ENCODE peak calls at places on chromosomes 12 and 14, in five cellular contexts. R is type B pancreatic cell, O is natural killer cell, K is fibroblast of lung, S is heart right ventricle. N is an unnamed sample.

GRCh38 chr12:21111733-21112132 is 19.3 kb upstream of the SLCO1B1 start:
- DNase-seq in R (no peak), O (no peak), K (no peak), S (no peak), N (no peak)

GRCh38 chr14:63134801-63135200 is 69.4 kb upstream of the RHOJ start:
- DNase-seq in R (no peak), O (no peak), K (peak), S (no peak), N (no peak)

GRCh38 chr14:96797943-96798349 is 764 bp downstream of the VRK1 start:
- DNase-seq in R (no peak), O (no peak), K (no peak), S (no peak), N (no peak)

GRCh38 chr12:2876431-2877046 is 435 bp downstream of the FOXM1 start:
- DNase-seq in R (no peak), O (no peak), K (peak), S (no peak), N (no peak)

GRCh38 chr12:92538970-92539749 is 163.6 kb upstream of the PLEKHG7 start:
- DNase-seq in R (no peak), O (no peak), K (peak), S (no peak), N (no peak)

GRCh38 chr12:80068173-80068572 is 31.2 kb upstream of the OTOGL start:
- DNase-seq in R (no peak), O (no peak), K (no peak), S (no peak), N (no peak)

GRCh38 chr12:20628388-20628787 is 66.7 kb upstream of the SLCO1C1 start:
- DNase-seq in R (no peak), O (no peak), K (no peak), S (no peak), N (no peak)

GRCh38 chr12:124036117-124037109 is 63.4 kb downstream of the ZNF664 start:
- DNase-seq in R (no peak), O (peak), K (peak), S (peak), N (no peak)

GRCh38 chr14:61126083-61126962 is 145.3 kb downstream of the SLC38A6 start:
- DNase-seq in R (peak), O (no peak), K (peak), S (no peak), N (no peak)

GRCh38 chr12:118053071-118053985 is 7.7 kb downstream of the WSB2 start:
- DNase-seq in R (no peak), O (no peak), K (no peak), S (no peak), N (no peak)

GRCh38 chr12:30930238-30931010 is 3.9 kb downstream of the TSPAN11 start:
- DNase-seq in R (peak), O (no peak), K (no peak), S (no peak), N (no peak)

GRCh38 chr12:71046215-71046614 is 111.6 kb downstream of the TSPAN8 start:
- DNase-seq in R (no peak), O (no peak), K (peak), S (no peak), N (no peak)

GRCh38 chr14:61466249-61466904 is 145.0 kb downstream of the PRKCH start:
- DNase-seq in R (no peak), O (no peak), K (peak), S (peak), N (no peak)

GRCh38 chr12:65532744-65533143 is 254.3 kb downstream of the MSRB3 start:
- DNase-seq in R (no peak), O (no peak), K (peak), S (no peak), N (no peak)

GRCh38 chr12:69897744-69898143 is 72.7 kb downstream of the MYRFL start:
- DNase-seq in R (no peak), O (no peak), K (peak), S (peak), N (no peak)

GRCh38 chr14:79783061-79783460 is 428.2 kb downstream of the DIO2 start:
- DNase-seq in R (no peak), O (no peak), K (no peak), S (no peak), N (no peak)

GRCh38 chr14:79585845-79586244 is 625.5 kb downstream of the DIO2 start:
- DNase-seq in R (no peak), O (no peak), K (peak), S (no peak), N (no peak)

GRCh38 chr12:65510584-65511050 is 232.1 kb downstream of the MSRB3 start:
- DNase-seq in R (peak), O (no peak), K (peak), S (peak), N (peak)

GRCh38 chr12:1003600-1004271 is 12.7 kb downstream of the ERC1 start:
- DNase-seq in R (no peak), O (no peak), K (no peak), S (no peak), N (no peak)

GRCh38 chr12:1011091-1011490 is 20.1 kb downstream of the ERC1 start:
- DNase-seq in R (no peak), O (no peak), K (no peak), S (no peak), N (no peak)

GRCh38 chr12:1006255-1006654 is 15.2 kb downstream of the ERC1 start:
- DNase-seq in R (no peak), O (no peak), K (no peak), S (no peak), N (no peak)

GRCh38 chr12:1007994-1008393 is 17.0 kb downstream of the ERC1 start:
- DNase-seq in R (no peak), O (no peak), K (no peak), S (no peak), N (no peak)

GRCh38 chr12:1007276-1007675 is 16.3 kb downstream of the ERC1 start:
- DNase-seq in R (no peak), O (no peak), K (no peak), S (no peak), N (no peak)
- TF ChIP-seq CTCF in R (no peak), O (no peak), K (no peak), S (no peak), N (no peak)

GRCh38 chr14:66698503-66698902 is 190.6 kb downstream of the GPHN start:
- DNase-seq in R (no peak), O (no peak), K (no peak), S (no peak), N (no peak)

GRCh38 chr14:66701813-66702212 is 193.9 kb downstream of the GPHN start:
- DNase-seq in R (no peak), O (no peak), K (no peak), S (no peak), N (no peak)

GRCh38 chr14:66696326-66696725 is 188.4 kb downstream of the GPHN start:
- DNase-seq in R (no peak), O (no peak), K (no peak), S (no peak), N (no peak)
- TF ChIP-seq CTCF in R (no peak), O (no peak), K (no peak), S (no peak), N (no peak)

GRCh38 chr14:56528927-56529326 is 50.7 kb upstream of the TMEM260 start:
- DNase-seq in R (no peak), O (no peak), K (no peak), S (no peak), N (peak)

GRCh38 chr14:56539862-56540261 is 39.7 kb upstream of the TMEM260 start:
- DNase-seq in R (no peak), O (no peak), K (no peak), S (no peak), N (no peak)

GRCh38 chr14:56532546-56532945 is 47.1 kb upstream of the TMEM260 start:
- DNase-seq in R (no peak), O (no peak), K (no peak), S (no peak), N (no peak)

DNA sequence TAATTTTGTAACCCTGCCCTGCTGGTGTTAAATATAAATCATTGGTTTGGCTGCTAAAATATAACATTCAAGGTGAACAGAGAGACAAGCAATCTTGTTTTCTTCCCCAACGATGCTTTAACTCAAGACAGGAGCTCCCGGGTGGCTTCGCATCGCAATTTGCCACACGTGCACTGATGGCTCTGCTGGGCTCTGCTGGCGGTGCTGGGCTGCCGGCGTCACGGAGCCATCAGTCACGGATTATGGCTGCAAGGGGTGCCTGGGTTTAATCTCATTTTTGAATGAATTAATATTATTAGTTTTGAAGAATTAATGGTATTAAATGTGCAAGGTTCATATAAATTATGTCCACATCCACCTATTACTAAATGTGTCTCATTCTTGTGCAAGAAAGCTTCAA is 44.9 kb upstream of the TMEM260 start:
- DNase-seq in R (no peak), O (no peak), K (no peak), S (no peak), N (peak)
- TF ChIP-seq CTCF in R (no peak), O (no peak), K (no peak), S (no peak), N (no peak)

GRCh38 chr14:100285913-100286400 is 20.3 kb downstream of the SLC25A29 start:
- DNase-seq in R (no peak), O (no peak), K (no peak), S (no peak), N (no peak)
- TF ChIP-seq CTCF in R (peak), O (no peak), K (no peak), S (peak), N (no peak)

GRCh38 chr14:70086685-70087379 is 101.9 kb downstream of the SLC8A3 start:
- DNase-seq in R (no peak), O (no peak), K (peak), S (no peak), N (peak)
- TF ChIP-seq CTCF in R (peak), O (no peak), K (peak), S (peak), N (peak)

DNA sequence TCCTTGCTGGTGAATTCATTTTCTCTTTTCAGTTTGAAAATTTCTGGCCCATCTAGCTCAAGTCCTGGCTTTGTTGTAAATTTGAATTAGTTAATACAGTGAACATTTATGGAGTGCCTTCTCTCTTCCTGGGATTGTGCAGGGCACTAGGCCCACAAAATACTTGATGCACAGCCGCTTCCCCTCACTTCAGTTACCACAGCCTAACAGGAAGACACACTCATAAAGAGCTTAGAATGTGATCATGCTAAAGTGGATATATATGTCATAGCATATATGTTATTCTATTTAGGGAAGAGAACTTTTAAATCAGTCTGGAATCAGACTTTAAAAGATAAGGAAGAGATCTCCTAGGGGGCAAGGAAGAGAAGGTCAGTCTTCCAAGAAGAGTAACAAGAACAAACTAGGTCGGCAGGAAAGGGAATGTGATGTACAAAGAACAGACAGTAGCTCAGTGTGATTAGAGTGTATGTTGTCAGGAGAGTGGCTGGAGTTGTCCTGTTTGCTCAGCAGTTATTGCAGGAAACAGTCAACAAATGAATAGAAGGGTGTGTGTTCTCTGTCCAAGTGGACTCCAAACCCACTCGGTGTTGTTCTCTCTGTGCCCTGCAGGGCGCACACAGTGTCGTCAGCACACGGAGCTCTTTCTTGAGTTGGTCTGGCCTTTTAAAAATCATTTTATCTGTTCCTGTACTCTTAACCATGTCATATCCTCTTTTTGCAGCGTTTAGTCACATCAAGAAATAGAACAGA is 74.4 kb downstream of the DAAM1 start:
- DNase-seq in R (no peak), O (no peak), K (no peak), S (no peak), N (no peak)
- TF ChIP-seq CTCF in R (peak), O (no peak), K (no peak), S (peak), N (no peak)

GRCh38 chr12:121400332-121401139 is 618 bp downstream of the RNF34 start:
- DNase-seq in R (peak), O (peak), K (peak), S (peak), N (peak)
- TF ChIP-seq CTCF in R (peak), O (no peak), K (no peak), S (peak), N (peak)

GRCh38 chr14:22106700-22107697 is 433.4 kb upstream of the OR4E1 start:
- DNase-seq in R (no peak), O (no peak), K (no peak), S (no peak), N (no peak)
- TF ChIP-seq CTCF in R (peak), O (no peak), K (no peak), S (no peak), N (no peak)

N was measured in osteocyte.